ENCODE peak calls at places on chromosomes 6 and 20, in five cellular contexts. D is HL-60, Y is HFF-Myc, N is mucosa of descending colon, V is foreskin fibroblast. A is an unnamed sample.

GRCh38 chr20:38674178-38675133 is 49.8 kb upstream of the SLC32A1 start:
- DNase-seq in D (peak), Y (no peak), N (peak), V (peak), A (no peak)

GRCh38 chr6:45479834-45480696 is 102.3 kb upstream of the SUPT3H start:
- DNase-seq in D (peak), Y (peak), N (no peak), V (peak), A (peak)

GRCh38 chr6:72622094-72622540 is 253 bp downstream of the KCNQ5 start:
- DNase-seq in D (no peak), Y (no peak), N (peak), V (peak), A (no peak)

GRCh38 chr20:17854307-17854903 is 114.2 kb downstream of the SNX5 start:
- DNase-seq in D (no peak), Y (no peak), N (peak), V (no peak), A (no peak)

GRCh38 chr20:63712191-63712590 is 4.4 kb downstream of the ZGPAT start:
- DNase-seq in D (no peak), Y (no peak), N (no peak), V (no peak), A (no peak)

GRCh38 chr6:11978169-11978987 is 33.7 kb upstream of the HIVEP1 start:
- DNase-seq in D (no peak), Y (no peak), N (no peak), V (no peak), A (no peak)

GRCh38 chr6:135995160-135995898 is 143.8 kb downstream of the PDE7B start:
- DNase-seq in D (peak), Y (peak), N (no peak), V (peak), A (peak)

GRCh38 chr6:160510199-160510598 is 153.9 kb downstream of the LPA start:
- DNase-seq in D (no peak), Y (no peak), N (no peak), V (peak), A (peak)

GRCh38 chr6:148466158-148466557 is 123.5 kb downstream of the SASH1 start:
- DNase-seq in D (no peak), Y (no peak), N (no peak), V (no peak), A (no peak)

GRCh38 chr20:61886721-61887658 is 178.7 kb downstream of the TAF4 start:
- DNase-seq in D (peak), Y (no peak), N (peak), V (peak), A (peak)

GRCh38 chr6:168417158-168417557 is 23.8 kb upstream of the SMOC2 start:
- DNase-seq in D (no peak), Y (no peak), N (no peak), V (no peak), A (no peak)

GRCh38 chr20:57883761-57884160 is 173.9 kb upstream of the PMEPA1 start:
- DNase-seq in D (no peak), Y (no peak), N (no peak), V (no peak), A (no peak)

GRCh38 chr20:56693217-56693616 is 64.1 kb downstream of the TFAP2C start:
- DNase-seq in D (no peak), Y (no peak), N (no peak), V (no peak), A (no peak)

GRCh38 chr6:116580198-116580597 is 8.9 kb downstream of the RWDD1 start:
- DNase-seq in D (no peak), Y (no peak), N (no peak), V (no peak), A (no peak)

GRCh38 chr6:130098317-130098716 is 79.9 kb downstream of the L3MBTL3 start:
- DNase-seq in D (no peak), Y (no peak), N (no peak), V (no peak), A (no peak)

GRCh38 chr6:34005845-34006644 is 139.8 kb downstream of the GRM4 start:
- DNase-seq in D (no peak), Y (no peak), N (no peak), V (no peak), A (no peak)

GRCh38 chr6:41306187-41306854 is 19.8 kb upstream of the TREM1 start:
- DNase-seq in D (no peak), Y (peak), N (no peak), V (peak), A (no peak)

GRCh38 chr6:148509789-148510581 is 167.3 kb downstream of the SASH1 start:
- DNase-seq in D (peak), Y (peak), N (peak), V (peak), A (peak)

GRCh38 chr6:63672582-63673129 is 37.1 kb downstream of the PHF3 start:
- DNase-seq in D (no peak), Y (no peak), N (no peak), V (no peak), A (no peak)

DNA sequence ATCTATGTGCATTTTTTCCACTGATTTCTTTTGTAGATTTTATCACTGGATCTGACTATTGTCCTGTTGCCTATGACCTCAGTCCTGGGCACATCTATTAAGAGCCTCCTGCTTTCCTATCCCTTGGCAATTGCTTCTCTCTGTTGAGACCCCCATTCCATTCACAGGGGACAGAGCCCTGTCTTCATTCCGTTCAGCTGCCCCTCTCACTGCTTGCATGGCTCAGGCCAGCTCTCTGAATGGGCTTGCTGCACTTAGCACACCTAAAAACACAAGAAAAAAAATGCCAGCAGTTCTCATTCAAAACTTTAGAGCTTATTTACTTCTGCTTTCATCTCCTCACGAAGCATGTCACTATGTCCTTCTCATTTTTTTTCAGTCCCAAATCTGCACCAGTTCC is 616.6 kb downstream of the C6orf118 start:
- DNase-seq in D (no peak), Y (no peak), N (no peak), V (no peak), A (no peak)
- H3K4me3 ChIP-seq in D (no peak), Y (no peak), N (no peak), V (no peak), A (no peak)

DNA sequence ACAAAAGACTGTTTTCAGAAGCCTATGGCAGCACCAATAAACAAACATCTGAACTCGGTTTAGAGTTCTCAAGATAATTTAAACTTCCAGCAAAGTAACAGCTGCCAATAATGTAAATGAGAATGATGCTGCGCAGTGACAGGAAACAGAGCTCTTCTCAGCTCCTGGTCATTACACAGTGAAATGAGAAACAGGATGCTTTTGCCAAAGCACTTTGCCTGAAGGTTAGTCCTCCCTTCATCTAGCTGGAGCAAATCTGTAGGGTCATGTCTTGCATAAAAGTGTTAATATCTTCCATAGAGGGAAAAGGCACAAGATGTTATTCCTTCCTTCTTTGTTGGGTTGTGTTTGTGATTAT is 102.7 kb upstream of the BEND6 start:
- DNase-seq in D (no peak), Y (no peak), N (no peak), V (no peak), A (no peak)
- H3K4me3 ChIP-seq in D (no peak), Y (peak), N (no peak), V (peak), A (peak)

GRCh38 chr6:98833101-98834059 is 994 bp upstream of the POU3F2 start:
- DNase-seq in D (no peak), Y (no peak), N (no peak), V (no peak), A (no peak)

GRCh38 chr6:98834060-98835031 is at the start of gene POU3F2:
- DNase-seq in D (peak), Y (peak), N (peak), V (peak), A (peak)

GRCh38 chr6:98835149-98836024 is 1.0 kb downstream of the POU3F2 start:
- DNase-seq in D (no peak), Y (no peak), N (peak), V (no peak), A (no peak)

GRCh38 chr6:98831057-98832031 is 3.0 kb upstream of the POU3F2 start:
- DNase-seq in D (no peak), Y (no peak), N (no peak), V (no peak), A (no peak)

GRCh38 chr6:98832282-98833100 is 1.9 kb upstream of the POU3F2 start:
- DNase-seq in D (no peak), Y (peak), N (no peak), V (peak), A (peak)
- H3K4me3 ChIP-seq in D (no peak), Y (no peak), N (no peak), V (peak), A (peak)

DNA sequence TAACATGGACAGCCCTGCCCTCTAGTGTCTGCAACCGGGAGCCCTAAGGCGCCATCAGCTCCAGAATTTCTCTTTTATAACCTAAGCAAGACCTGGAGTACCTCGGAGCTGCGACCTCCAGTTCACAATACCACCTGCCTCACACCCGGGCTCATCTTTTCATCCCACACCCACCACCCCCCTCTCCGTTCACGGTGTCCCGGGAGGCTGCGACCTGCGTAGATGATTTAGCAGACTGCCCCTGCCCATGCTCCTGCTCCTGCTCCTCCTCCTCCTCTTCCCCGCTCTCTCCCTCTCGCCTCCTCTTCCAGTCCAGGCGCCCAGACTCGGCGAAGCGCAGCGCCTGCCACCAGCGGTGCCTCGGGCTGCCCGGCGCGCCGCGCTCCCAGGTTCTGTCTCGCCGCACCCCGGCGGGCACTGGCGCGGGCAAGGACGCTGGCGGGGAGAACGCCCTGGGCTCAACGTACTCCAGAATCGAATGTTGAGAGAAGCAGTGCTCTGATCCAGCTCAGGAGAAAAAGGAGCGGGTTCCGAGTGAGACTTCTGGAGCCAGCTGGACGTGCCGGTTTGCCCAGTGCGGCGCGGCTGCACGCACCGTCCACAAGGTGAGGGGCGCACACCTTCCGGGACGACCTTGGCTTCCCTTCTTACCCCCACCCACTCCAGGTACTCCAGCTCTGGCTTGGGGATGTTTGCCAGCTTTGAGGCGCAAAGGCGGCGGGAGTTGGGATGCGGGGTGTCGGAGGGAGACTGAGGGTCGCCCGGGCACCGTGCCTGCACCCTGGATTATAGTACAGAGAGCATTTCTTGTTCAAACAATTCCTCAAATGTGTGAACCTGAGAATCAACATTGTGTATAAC is at the start of gene HTR1E:
- DNase-seq in D (no peak), Y (no peak), N (no peak), V (peak), A (no peak)
- H3K4me3 ChIP-seq in D (no peak), Y (no peak), N (no peak), V (no peak), A (peak)

GRCh38 chr20:25148982-25149846 is 46.3 kb upstream of the ENTPD6 start:
- DNase-seq in D (no peak), Y (no peak), N (no peak), V (peak), A (no peak)
- H3K4me3 ChIP-seq in D (no peak), Y (peak), N (no peak), V (no peak), A (no peak)

GRCh38 chr6:36340671-36341454 is 4.2 kb upstream of the BNIP5 start:
- DNase-seq in D (no peak), Y (no peak), N (peak), V (peak), A (no peak)
- H3K4me3 ChIP-seq in D (no peak), Y (no peak), N (no peak), V (peak), A (peak)

GRCh38 chr20:35223941-35224340 is 2.5 kb upstream of the MMP24 start:
- DNase-seq in D (no peak), Y (no peak), N (no peak), V (no peak), A (no peak)

GRCh38 chr20:35224536-35224935 is 2.0 kb upstream of the MMP24 start:
- DNase-seq in D (no peak), Y (no peak), N (no peak), V (no peak), A (no peak)

GRCh38 chr20:35226775-35227681 is 538 bp downstream of the MMP24 start:
- DNase-seq in D (no peak), Y (no peak), N (no peak), V (no peak), A (no peak)

GRCh38 chr20:35225319-35226125 is 968 bp upstream of the MMP24 start:
- DNase-seq in D (no peak), Y (no peak), N (no peak), V (no peak), A (no peak)

GRCh38 chr20:35226126-35226774 is at the start of gene MMP24:
- DNase-seq in D (no peak), Y (no peak), N (no peak), V (no peak), A (no peak)
- H3K4me3 ChIP-seq in D (no peak), Y (no peak), N (no peak), V (no peak), A (peak)

GRCh38 chr6:75267461-75267860 is 17.1 kb downstream of the TMEM30A start:
- DNase-seq in D (no peak), Y (no peak), N (no peak), V (no peak), A (no peak)
- H3K4me3 ChIP-seq in D (no peak), Y (no peak), N (no peak), V (no peak), A (no peak)